ENCODE peak calls at places on chromosomes 6 and 20, in eight cellular contexts. J, C, I, Q, A, S, W and H are unnamed samples.

GRCh38 chr6:129117355-129117754 is 234.4 kb downstream of the LAMA2 start:
- DNase-seq in J (no peak), C (no peak), I (no peak), Q (no peak), A (no peak), S (no peak), W (no peak), H (no peak)

GRCh38 chr6:130749402-130749801 is 77.8 kb upstream of the SMLR1 start:
- DNase-seq in J (no peak), C (no peak), I (no peak), Q (peak), A (peak), S (no peak), W (no peak), H (no peak)

GRCh38 chr20:46995561-46996142 is 101.0 kb downstream of the EYA2 start:
- DNase-seq in J (no peak), C (no peak), I (no peak), Q (no peak), A (no peak), S (no peak), W (no peak), H (no peak)

GRCh38 chr6:57172136-57173055 is at the start of gene BAG2:
- DNase-seq in J (peak), C (peak), I (peak), Q (peak), A (peak), S (peak), W (peak), H (peak)

GRCh38 chr6:111515259-111515658 is 32.2 kb upstream of the REV3L start:
- DNase-seq in J (no peak), C (no peak), I (no peak), Q (no peak), A (no peak), S (no peak), W (no peak), H (no peak)

GRCh38 chr6:131136021-131136847 is 967 bp downstream of the AKAP7 start:
- DNase-seq in J (no peak), C (no peak), I (no peak), Q (no peak), A (no peak), S (no peak), W (no peak), H (no peak)

GRCh38 chr20:33653218-33653899 is 8.8 kb upstream of the C20orf144 start:
- DNase-seq in J (peak), C (peak), I (peak), Q (peak), A (peak), S (no peak), W (peak), H (no peak)

GRCh38 chr20:38806855-38807655 is 1.6 kb downstream of the PPP1R16B start:
- DNase-seq in J (no peak), C (no peak), I (peak), Q (no peak), A (no peak), S (no peak), W (peak), H (no peak)

GRCh38 chr6:164108092-164108491 is 693.6 kb downstream of the QKI start:
- DNase-seq in J (no peak), C (no peak), I (no peak), Q (no peak), A (no peak), S (no peak), W (no peak), H (no peak)

GRCh38 chr6:106520711-106521367 is 108.5 kb downstream of the RTN4IP1 start:
- DNase-seq in J (no peak), C (no peak), I (peak), Q (no peak), A (peak), S (no peak), W (peak), H (no peak)

GRCh38 chr6:3317741-3318211 is 59.0 kb downstream of the PSMG4 start:
- DNase-seq in J (no peak), C (no peak), I (no peak), Q (no peak), A (no peak), S (peak), W (no peak), H (no peak)

GRCh38 chr20:53547664-53548239 is 45.9 kb downstream of the ZNF217 start:
- DNase-seq in J (no peak), C (peak), I (peak), Q (peak), A (peak), S (peak), W (no peak), H (no peak)

GRCh38 chr6:166456360-166457156 is 73.8 kb upstream of the MPC1 start:
- DNase-seq in J (no peak), C (no peak), I (peak), Q (no peak), A (no peak), S (no peak), W (no peak), H (peak)

GRCh38 chr20:59024111-59024530 is 4.9 kb downstream of the TUBB1 start:
- DNase-seq in J (no peak), C (no peak), I (no peak), Q (no peak), A (no peak), S (peak), W (peak), H (no peak)

GRCh38 chr6:14799928-14800327 is 445.9 kb upstream of the JARID2 start:
- DNase-seq in J (no peak), C (peak), I (peak), Q (peak), A (peak), S (peak), W (peak), H (no peak)

GRCh38 chr20:58435237-58435636 is 46.2 kb downstream of the VAPB start:
- DNase-seq in J (no peak), C (no peak), I (no peak), Q (no peak), A (no peak), S (no peak), W (no peak), H (no peak)

GRCh38 chr6:130381012-130381411 is 15.2 kb downstream of the TMEM200A start:
- DNase-seq in J (no peak), C (no peak), I (no peak), Q (no peak), A (no peak), S (no peak), W (no peak), H (no peak)

GRCh38 chr6:3287976-3288707 is 29.4 kb downstream of the PSMG4 start:
- DNase-seq in J (peak), C (no peak), I (no peak), Q (no peak), A (no peak), S (no peak), W (peak), H (no peak)

GRCh38 chr20:51014797-51015722 is 7.8 kb downstream of the KCNG1 start:
- DNase-seq in J (no peak), C (peak), I (no peak), Q (peak), A (peak), S (no peak), W (peak), H (no peak)

GRCh38 chr20:20466341-20466879 is 98.5 kb downstream of the INSM1 start:
- DNase-seq in J (no peak), C (no peak), I (no peak), Q (no peak), A (peak), S (no peak), W (peak), H (no peak)

GRCh38 chr20:44650777-44651493 is 564 bp downstream of the ADA start:
- DNase-seq in J (no peak), C (no peak), I (peak), Q (no peak), A (peak), S (no peak), W (peak), H (no peak)

GRCh38 chr6:122994256-122994655 is 1.8 kb upstream of the CLVS2 start:
- DNase-seq in J (no peak), C (no peak), I (no peak), Q (no peak), A (no peak), S (no peak), W (no peak), H (no peak)

GRCh38 chr6:122998403-122998965 is 2.4 kb downstream of the CLVS2 start:
- DNase-seq in J (no peak), C (no peak), I (no peak), Q (no peak), A (no peak), S (no peak), W (no peak), H (no peak)

GRCh38 chr6:122995930-122996796 is at the start of gene CLVS2:
- DNase-seq in J (no peak), C (peak), I (no peak), Q (peak), A (no peak), S (no peak), W (no peak), H (no peak)

GRCh38 chr6:122997541-122998150 is 1.6 kb downstream of the CLVS2 start:
- DNase-seq in J (no peak), C (no peak), I (no peak), Q (no peak), A (no peak), S (no peak), W (no peak), H (no peak)

DNA sequence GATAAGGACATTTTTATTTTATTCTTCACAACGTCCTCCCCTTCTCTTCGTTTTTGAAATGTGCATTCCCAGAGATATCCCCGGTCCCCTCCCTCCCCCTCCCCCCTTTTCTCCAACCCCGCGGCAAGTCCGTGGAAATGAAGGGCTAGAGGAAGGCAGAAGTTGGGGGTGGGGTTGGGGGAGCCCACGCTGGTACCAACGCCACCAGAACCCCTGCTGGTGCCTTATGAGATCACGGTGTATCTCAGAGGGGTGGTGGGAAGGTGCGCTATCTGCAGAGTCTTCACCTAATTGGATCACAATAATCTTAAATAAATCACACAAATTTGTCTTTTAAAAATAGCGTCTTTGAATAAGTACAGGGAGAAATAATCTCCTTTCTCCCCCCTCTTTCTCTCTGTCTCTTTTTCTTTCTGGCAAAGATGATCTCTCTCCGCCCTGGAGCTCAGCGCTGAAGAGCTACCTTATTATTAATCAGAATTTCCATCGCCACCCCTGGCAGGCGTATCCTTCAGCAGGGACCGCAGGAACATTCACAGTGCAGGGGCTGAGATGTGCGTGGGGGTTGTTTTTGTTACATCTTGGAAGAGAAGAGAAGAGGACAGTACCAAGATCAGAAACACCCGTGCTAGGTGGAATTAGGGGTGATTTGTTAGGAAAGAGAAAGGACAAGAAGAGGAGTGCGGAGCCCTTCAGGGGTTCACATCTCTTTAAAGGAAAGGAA is 924 bp downstream of the CLVS2 start:
- DNase-seq in J (no peak), C (no peak), I (no peak), Q (no peak), A (no peak), S (no peak), W (no peak), H (no peak)
- H3K27ac ChIP-seq in J (no peak), C (no peak), I (no peak), Q (no peak), A (peak), S (no peak), W (no peak), H (no peak)

GRCh38 chr20:37356387-37356786 is 10.4 kb downstream of the SRC start:
- DNase-seq in J (peak), C (no peak), I (no peak), Q (no peak), A (no peak), S (peak), W (peak), H (peak)
- H3K27ac ChIP-seq in J (peak), C (no peak), I (no peak), Q (no peak), A (no peak), S (no peak), W (no peak), H (peak)

GRCh38 chr6:167668754-167669552 is 157.8 kb upstream of the AFDN start:
- DNase-seq in J (no peak), C (no peak), I (no peak), Q (no peak), A (no peak), S (no peak), W (no peak), H (no peak)

GRCh38 chr6:167666571-167667203 is 160.0 kb upstream of the AFDN start:
- DNase-seq in J (no peak), C (no peak), I (no peak), Q (no peak), A (no peak), S (no peak), W (no peak), H (no peak)

GRCh38 chr6:167667204-167668018 is 159.3 kb upstream of the AFDN start:
- DNase-seq in J (no peak), C (no peak), I (no peak), Q (no peak), A (no peak), S (no peak), W (no peak), H (no peak)

GRCh38 chr6:167669553-167669849 is 157.2 kb upstream of the AFDN start:
- DNase-seq in J (no peak), C (no peak), I (no peak), Q (no peak), A (no peak), S (no peak), W (no peak), H (no peak)

GRCh38 chr6:167668019-167668753 is 158.5 kb upstream of the AFDN start:
- DNase-seq in J (no peak), C (peak), I (no peak), Q (no peak), A (no peak), S (no peak), W (no peak), H (no peak)
- H3K27ac ChIP-seq in J (no peak), C (no peak), I (no peak), Q (no peak), A (no peak), S (no peak), W (no peak), H (no peak)

GRCh38 chr20:62232194-62232593 is 6.1 kb upstream of the OSBPL2 start:
- DNase-seq in J (no peak), C (no peak), I (no peak), Q (no peak), A (no peak), S (no peak), W (no peak), H (no peak)
- H3K27ac ChIP-seq in J (no peak), C (no peak), I (no peak), Q (no peak), A (no peak), S (no peak), W (no peak), H (no peak)

GRCh38 chr6:168030218-168030693 is 32.8 kb downstream of the KIF25 start:
- DNase-seq in J (no peak), C (no peak), I (no peak), Q (no peak), A (no peak), S (no peak), W (no peak), H (no peak)

GRCh38 chr6:168029459-168030217 is 32.2 kb downstream of the KIF25 start:
- DNase-seq in J (no peak), C (no peak), I (no peak), Q (no peak), A (no peak), S (no peak), W (no peak), H (no peak)

GRCh38 chr6:168032383-168032760 is 34.9 kb downstream of the KIF25 start:
- DNase-seq in J (no peak), C (peak), I (no peak), Q (no peak), A (no peak), S (no peak), W (peak), H (no peak)

GRCh38 chr6:168030881-168031280 is 33.4 kb downstream of the KIF25 start:
- DNase-seq in J (no peak), C (no peak), I (no peak), Q (no peak), A (no peak), S (no peak), W (no peak), H (no peak)

DNA sequence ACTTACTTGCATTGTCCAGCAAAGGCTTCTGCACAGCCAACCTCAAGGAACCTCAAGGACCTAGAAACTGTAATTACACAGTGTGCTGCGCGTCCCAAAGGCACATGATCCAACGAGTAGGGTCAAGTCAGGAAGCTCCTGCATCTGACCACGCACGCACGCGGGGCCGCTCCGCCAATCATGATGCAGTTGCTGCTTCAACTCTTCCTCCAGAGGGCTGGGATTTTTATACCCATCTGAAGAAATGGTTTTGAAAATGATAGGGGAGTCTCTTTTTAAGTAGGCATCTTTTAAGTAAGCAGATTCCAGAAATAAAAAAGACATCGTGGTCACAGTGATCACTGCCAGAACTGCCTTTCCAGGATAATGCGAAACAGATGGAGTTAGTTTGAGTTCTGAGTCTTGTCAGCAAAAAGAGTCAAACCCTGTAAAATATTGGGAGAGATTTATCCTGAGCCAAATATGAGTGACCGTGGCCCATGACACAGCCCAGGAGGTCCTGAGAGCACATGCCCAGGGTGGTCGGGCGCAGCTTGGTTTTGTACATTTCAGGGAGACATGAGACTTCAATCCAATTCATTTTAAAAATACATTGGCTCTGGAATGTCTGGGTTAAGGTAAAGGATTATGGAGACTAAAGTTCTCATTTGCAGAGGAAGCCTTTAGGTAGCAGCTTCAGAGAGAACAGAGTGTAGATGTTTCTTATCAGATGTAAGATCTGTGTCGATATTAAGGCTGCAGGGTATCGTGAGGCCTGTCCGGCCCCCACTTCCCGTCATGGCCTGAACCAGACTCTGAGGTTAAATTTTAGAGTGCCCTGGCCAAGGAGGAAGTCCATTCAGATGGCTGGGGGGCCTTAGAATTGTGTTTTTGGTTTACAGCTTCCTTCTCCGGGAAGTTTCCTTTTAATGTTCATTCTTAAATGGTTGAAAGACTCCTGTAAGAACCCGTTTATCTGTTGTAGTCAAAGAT is 34.2 kb downstream of the KIF25 start:
- DNase-seq in J (no peak), C (no peak), I (no peak), Q (no peak), A (no peak), S (no peak), W (no peak), H (no peak)
- H3K27ac ChIP-seq in J (no peak), C (peak), I (no peak), Q (no peak), A (no peak), S (peak), W (no peak), H (no peak)

GRCh38 chr6:137769797-137770362 is 97.2 kb upstream of the TNFAIP3 start:
- DNase-seq in J (no peak), C (no peak), I (no peak), Q (no peak), A (no peak), S (no peak), W (no peak), H (no peak)
- H3K27ac ChIP-seq in J (no peak), C (no peak), I (no peak), Q (no peak), A (peak), S (no peak), W (no peak), H (no peak)

DNA sequence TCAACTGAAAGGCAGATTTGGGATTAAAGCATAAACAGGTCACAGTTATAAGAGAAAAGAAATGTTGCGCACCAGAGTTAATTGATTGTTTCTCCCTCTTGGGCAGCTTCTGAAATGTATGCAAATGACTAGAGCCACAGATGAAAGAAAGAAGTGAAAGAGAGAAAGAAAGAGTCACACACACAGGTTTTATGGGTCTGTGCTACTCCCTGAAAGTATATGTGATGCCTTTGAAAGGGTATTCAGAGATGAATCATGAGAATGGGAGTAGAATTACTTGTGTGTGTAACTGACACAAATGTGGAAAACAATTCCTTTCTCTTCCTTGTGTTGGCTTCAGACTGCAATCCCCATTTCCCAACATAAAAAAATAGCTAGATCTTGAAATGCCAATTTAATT is 196.9 kb downstream of the FOXA2 start:
- DNase-seq in J (no peak), C (no peak), I (no peak), Q (no peak), A (no peak), S (no peak), W (no peak), H (no peak)
- H3K27ac ChIP-seq in J (no peak), C (no peak), I (no peak), Q (no peak), A (no peak), S (no peak), W (no peak), H (no peak)